ENCODE peak calls at places on chromosomes 3 and 15, in six cellular contexts. I is activated CD4-positive, alpha-beta T cell treated with anti-CD3 and anti-CD28 coated beads, Interleukin-2, amount 50 U/mL, for 24 hours; O is activated naive CD4-positive, alpha-beta T cell treated with anti-CD3 and anti-CD28 coated beads, Interleukin-2, amount 10 ng/mL, durations not matched to agents 7 days and 5 days; G is A172; P is renal cortical epithelial cell; Q is BE2C. C is an unnamed sample.

GRCh38 chr15:57635300-57635944 is 43.7 kb downstream of the MYZAP start:
- DNase-seq in I (no peak), O (no peak), G (no peak), P (no peak), Q (no peak), C (no peak)

GRCh38 chr3:149460123-149460522 is 14.4 kb upstream of the TM4SF4 start:
- DNase-seq in I (no peak), O (no peak), G (no peak), P (no peak), Q (no peak), C (no peak)

GRCh38 chr3:51585197-51585596 is 46.7 kb downstream of the RAD54L2 start:
- DNase-seq in I (no peak), O (no peak), G (no peak), P (no peak), Q (peak), C (no peak)

GRCh38 chr15:64699767-64700388 is 75.5 kb downstream of the RBPMS2 start:
- DNase-seq in I (no peak), O (no peak), G (no peak), P (peak), Q (peak), C (no peak)

GRCh38 chr15:76976572-76977270 is 18.2 kb upstream of the PSTPIP1 start:
- DNase-seq in I (no peak), O (peak), G (no peak), P (no peak), Q (no peak), C (no peak)

GRCh38 chr3:15894382-15894781 is 96.6 kb upstream of the ANKRD28 start:
- DNase-seq in I (no peak), O (no peak), G (no peak), P (no peak), Q (no peak), C (no peak)

GRCh38 chr3:114565201-114565600 is 271.4 kb downstream of the TIGIT start:
- DNase-seq in I (no peak), O (no peak), G (no peak), P (no peak), Q (peak), C (no peak)

GRCh38 chr15:89051875-89052274 is 36.4 kb upstream of the ABHD2 start:
- DNase-seq in I (no peak), O (no peak), G (no peak), P (peak), Q (no peak), C (peak)

GRCh38 chr15:83489690-83490089 is 42.5 kb downstream of the SH3GL3 start:
- DNase-seq in I (no peak), O (no peak), G (no peak), P (no peak), Q (no peak), C (no peak)

GRCh38 chr3:66572938-66573710 is 72.3 kb upstream of the LRIG1 start:
- DNase-seq in I (no peak), O (no peak), G (no peak), P (no peak), Q (peak), C (no peak)

GRCh38 chr15:26355671-26356070 is 417.2 kb downstream of the GABRB3 start:
- DNase-seq in I (no peak), O (no peak), G (no peak), P (no peak), Q (no peak), C (no peak)

C was measured in HS-27A.